ENCODE peak calls at places on chromosomes 13 and 19, in six cellular contexts. M is T-helper 1 cell; V is stimulated activated CD4-positive, alpha-beta T cell treated with anti-CD3 and anti-CD28 coated beads, Interleukin-1b, Interleukin-23, amount 100 ng/mL, for 1 hour; D is RCC 7860; N is memory B cell; Y is GM12865. K is an unnamed sample.
A peak's percentile ranks its signal among the peaks of the same experiment; 100 is the strongest.

GRCh38 chr13:51614350-51614786 is 30.1 kb downstream of the WDFY2 start:
- DNase-seq in N (peak; percentile 23), Y (peak; percentile 76), V (no peak), M (no peak), D (peak; percentile 33), K (no peak)

GRCh38 chr19:35436477-35437141 is 11.4 kb upstream of the FFAR2 start:
- DNase-seq in Y (peak; percentile 64), V (no peak), N (no peak), M (no peak), D (peak; percentile 22), K (peak; percentile 64)

GRCh38 chr13:100396771-100397170 is 191.8 kb downstream of the GGACT start:
- DNase-seq in N (no peak), M (no peak), D (no peak), V (no peak), Y (no peak), K (no peak)

GRCh38 chr13:111215081-111216047 is 100.3 kb downstream of the ARHGEF7 start:
- DNase-seq in D (no peak), N (no peak), V (no peak), Y (no peak), M (no peak), K (no peak)

GRCh38 chr13:79451500-79451962 is 29.4 kb upstream of the NDFIP2 start:
- DNase-seq in D (peak; percentile 88), Y (peak; percentile 84), M (peak; percentile 67), V (peak; percentile 70), N (no peak), K (no peak)

GRCh38 chr19:33678796-33679195 is 57.0 kb downstream of the CHST8 start:
- DNase-seq in M (no peak), D (no peak), V (no peak), Y (no peak), N (no peak), K (no peak)

GRCh38 chr19:13396256-13397080 is 109.8 kb downstream of the CACNA1A start:
- DNase-seq in M (no peak), D (no peak), N (no peak), Y (peak; percentile 38), V (no peak), K (peak; percentile 5)

GRCh38 chr19:41192574-41193419 is at the start of gene CYP2S1:
- DNase-seq in V (no peak), M (no peak), N (no peak), Y (no peak), D (no peak), K (peak; percentile 71)

GRCh38 chr13:111210488-111210887 is 95.4 kb downstream of the ARHGEF7 start:
- DNase-seq in D (peak; percentile 47), V (no peak), Y (no peak), N (no peak), M (no peak), K (no peak)

GRCh38 chr13:21610687-21611086 is 6.7 kb upstream of the MICU2 start:
- DNase-seq in V (no peak), N (no peak), Y (no peak), D (no peak), M (no peak), K (no peak)

GRCh38 chr19:28990522-28990921 is 222.4 kb downstream of the UQCRFS1 start:
- DNase-seq in M (no peak), N (no peak), Y (no peak), V (no peak), D (no peak), K (no peak)

K was measured in LoVo.